ENCODE peak calls at places on chromosome 1, in five cellular contexts. One of them, this sample, is unnamed. For H3K4me1, the result is how much of the 10 kb centered on the place peaks cover.

GRCh38 chr1:41975121-41975520 is 56.4 kb upstream of the HIVEP3 start:
- DNase-seq in H9: no peak
- DNase-seq in heart left ventricle: no peak
- DNase-seq in mesendoderm: no peak
- DNase-seq in colonic mucosa: no peak
- DNase-seq in this sample: no peak

GRCh38 chr1:166884040-166884642 is 8.1 kb upstream of the TADA1 start:
- DNase-seq in H9: peak
- DNase-seq in heart left ventricle: peak
- DNase-seq in mesendoderm: peak
- DNase-seq in colonic mucosa: peak
- DNase-seq in this sample: no peak

GRCh38 chr1:74467786-74468377 is 44.5 kb downstream of the LRRC53 start:
- DNase-seq in H9: no peak
- DNase-seq in heart left ventricle: no peak
- DNase-seq in mesendoderm: peak
- DNase-seq in colonic mucosa: no peak
- DNase-seq in this sample: no peak

GRCh38 chr1:82564338-82564737 is 763.6 kb downstream of the ADGRL2 start:
- DNase-seq in H9: no peak
- DNase-seq in heart left ventricle: no peak
- DNase-seq in mesendoderm: no peak
- DNase-seq in colonic mucosa: no peak
- DNase-seq in this sample: no peak

GRCh38 chr1:218344814-218345672 is at the start of gene TGFB2:
- DNase-seq in H9: peak
- DNase-seq in heart left ventricle: peak
- DNase-seq in mesendoderm: peak
- DNase-seq in colonic mucosa: peak
- DNase-seq in this sample: no peak

GRCh38 chr1:38929476-38929875 is 12.2 kb downstream of the RHBDL2 start:
- DNase-seq in H9: peak
- DNase-seq in heart left ventricle: no peak
- DNase-seq in mesendoderm: no peak
- DNase-seq in colonic mucosa: no peak
- DNase-seq in this sample: no peak

GRCh38 chr1:33228935-33229487 is 27.3 kb upstream of the ZNF362 start:
- DNase-seq in H9: no peak
- DNase-seq in heart left ventricle: peak
- DNase-seq in mesendoderm: no peak
- DNase-seq in colonic mucosa: peak
- DNase-seq in this sample: no peak

GRCh38 chr1:52662645-52663313 is 29.8 kb downstream of the SHISAL2A start:
- DNase-seq in H9: peak
- DNase-seq in heart left ventricle: no peak
- DNase-seq in mesendoderm: peak
- DNase-seq in colonic mucosa: no peak
- DNase-seq in this sample: no peak

GRCh38 chr1:213507472-213508223 is 456.6 kb downstream of the RPS6KC1 start:
- DNase-seq in H9: no peak
- DNase-seq in heart left ventricle: no peak
- DNase-seq in mesendoderm: peak
- DNase-seq in colonic mucosa: no peak
- DNase-seq in this sample: no peak

GRCh38 chr1:1114431-1114830 is 1.5 kb downstream of the C1orf159 start:
- DNase-seq in H9: no peak
- DNase-seq in heart left ventricle: no peak
- DNase-seq in mesendoderm: no peak
- DNase-seq in colonic mucosa: no peak
- DNase-seq in this sample: no peak

GRCh38 chr1:80363689-80364475 is 1357.4 kb upstream of the ADGRL4 start:
- DNase-seq in H9: no peak
- DNase-seq in heart left ventricle: no peak
- DNase-seq in mesendoderm: no peak
- DNase-seq in colonic mucosa: no peak
- DNase-seq in this sample: no peak

GRCh38 chr1:42979888-42980800 is 21.5 kb upstream of the SLC2A1 start:
- DNase-seq in H9: no peak
- DNase-seq in heart left ventricle: no peak
- DNase-seq in mesendoderm: no peak
- DNase-seq in colonic mucosa: peak
- DNase-seq in this sample: no peak

GRCh38 chr1:100075773-100076172 is 57.0 kb downstream of the SASS6 start:
- DNase-seq in H9: no peak
- DNase-seq in heart left ventricle: no peak
- DNase-seq in mesendoderm: no peak
- DNase-seq in colonic mucosa: no peak
- DNase-seq in this sample: no peak
- H3K27ac ChIP-seq in H9: no peak
- H3K27ac ChIP-seq in heart left ventricle: no peak
- H3K27ac ChIP-seq in mesendoderm: no peak
- H3K27ac ChIP-seq in colonic mucosa: no peak
- H3K27ac ChIP-seq in this sample: no peak

DNA sequence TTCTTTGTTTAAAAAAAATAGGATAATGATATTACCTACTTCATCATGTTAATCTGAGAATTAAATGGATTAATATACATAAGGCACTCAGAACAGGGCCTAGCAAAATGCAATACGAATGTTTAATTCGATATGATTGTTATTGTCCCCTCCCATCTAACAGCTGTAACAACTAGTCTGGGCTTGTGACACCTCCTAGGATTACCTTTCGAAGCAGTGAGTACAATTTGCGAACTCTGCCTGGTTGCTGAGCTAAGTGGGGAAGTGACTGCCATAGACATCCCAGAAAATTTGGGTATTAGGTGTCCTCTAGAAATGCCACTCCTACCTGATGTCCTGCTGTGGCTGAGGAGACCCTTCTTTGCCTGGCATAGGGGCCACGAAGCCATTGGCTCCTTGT is 3.0 kb downstream of the RASSF5 start:
- DNase-seq in H9: no peak
- DNase-seq in heart left ventricle: peak
- DNase-seq in mesendoderm: no peak
- DNase-seq in colonic mucosa: no peak
- DNase-seq in this sample: no peak
- H3K4me1 ChIP-seq in H9: under half
- H3K4me1 ChIP-seq in heart left ventricle: under half
- H3K4me1 ChIP-seq in mesendoderm: under half
- H3K4me1 ChIP-seq in colonic mucosa: under half
- H3K4me1 ChIP-seq in this sample: half or more

GRCh38 chr1:183093066-183093668 is 69.9 kb downstream of the LAMC1 start:
- DNase-seq in H9: no peak
- DNase-seq in heart left ventricle: no peak
- DNase-seq in mesendoderm: peak
- DNase-seq in colonic mucosa: no peak
- DNase-seq in this sample: no peak

GRCh38 chr1:183087001-183087400 is 63.8 kb downstream of the LAMC1 start:
- DNase-seq in H9: no peak
- DNase-seq in heart left ventricle: no peak
- DNase-seq in mesendoderm: no peak
- DNase-seq in colonic mucosa: no peak
- DNase-seq in this sample: no peak

GRCh38 chr1:183092350-183092749 is 69.1 kb downstream of the LAMC1 start:
- DNase-seq in H9: no peak
- DNase-seq in heart left ventricle: no peak
- DNase-seq in mesendoderm: no peak
- DNase-seq in colonic mucosa: no peak
- DNase-seq in this sample: no peak

GRCh38 chr1:183090386-183091006 is 67.3 kb downstream of the LAMC1 start:
- DNase-seq in H9: no peak
- DNase-seq in heart left ventricle: peak
- DNase-seq in mesendoderm: peak
- DNase-seq in colonic mucosa: peak
- DNase-seq in this sample: no peak

GRCh38 chr1:183089025-183089639 is 65.9 kb downstream of the LAMC1 start:
- DNase-seq in H9: no peak
- DNase-seq in heart left ventricle: no peak
- DNase-seq in mesendoderm: no peak
- DNase-seq in colonic mucosa: peak
- DNase-seq in this sample: no peak
- H3K27ac ChIP-seq in H9: no peak
- H3K27ac ChIP-seq in heart left ventricle: peak
- H3K27ac ChIP-seq in mesendoderm: no peak
- H3K27ac ChIP-seq in colonic mucosa: no peak
- H3K27ac ChIP-seq in this sample: peak

DNA sequence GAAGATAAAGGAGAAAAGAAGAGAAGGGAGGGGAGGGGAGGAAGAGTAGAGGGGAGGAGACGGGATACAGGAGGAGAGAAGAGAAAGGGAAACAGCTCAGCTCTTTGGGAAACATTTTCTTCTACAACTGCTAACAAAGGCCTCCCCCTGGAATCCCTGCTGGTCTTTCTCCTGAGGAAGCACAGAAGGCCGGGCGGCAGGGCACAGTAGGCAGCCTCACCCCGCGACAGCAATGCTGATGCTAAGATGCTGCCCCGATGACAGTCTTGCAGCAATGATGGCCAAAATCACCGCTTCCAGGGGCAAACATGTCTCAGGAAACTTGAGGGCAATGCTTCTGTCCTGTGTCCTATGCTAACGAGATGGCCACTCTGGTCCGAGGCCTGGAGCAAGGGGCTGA is 5.2 kb downstream of the KIAA2013 start:
- DNase-seq in H9: no peak
- DNase-seq in heart left ventricle: peak
- DNase-seq in mesendoderm: no peak
- DNase-seq in colonic mucosa: no peak
- DNase-seq in this sample: no peak
- H3K4me1 ChIP-seq in H9: under half
- H3K4me1 ChIP-seq in heart left ventricle: under half
- H3K4me1 ChIP-seq in mesendoderm: under half
- H3K4me1 ChIP-seq in colonic mucosa: under half
- H3K4me1 ChIP-seq in this sample: half or more

GRCh38 chr1:24556414-24556795 is 518 bp downstream of the NCMAP start:
- DNase-seq in H9: no peak
- DNase-seq in heart left ventricle: no peak
- DNase-seq in mesendoderm: no peak
- DNase-seq in colonic mucosa: no peak
- DNase-seq in this sample: no peak
- H3K27ac ChIP-seq in H9: no peak
- H3K27ac ChIP-seq in heart left ventricle: no peak
- H3K27ac ChIP-seq in mesendoderm: no peak
- H3K27ac ChIP-seq in colonic mucosa: no peak
- H3K27ac ChIP-seq in this sample: no peak

This sample was measured in vagina.